ENCODE peak calls at places on chromosomes 1 and 21, in seven cellular contexts. X is GM12892, B is SK-N-SH, R is K562, C is GM12878, Y is HepG2, Z is GM12891. F is an unnamed sample.

GRCh38 chr1:54480201-54480848 is 67.7 kb upstream of the ACOT11 start:
- DNase-seq in X (no peak), B (peak), R (peak), C (no peak), Y (no peak), Z (no peak), F (no peak)

GRCh38 chr21:26732442-26733221 is 112.6 kb downstream of the ADAMTS1 start:
- DNase-seq in X (no peak), B (peak), R (no peak), C (no peak), Y (peak), Z (no peak), F (peak)

GRCh38 chr1:37851782-37852210 is 7.6 kb downstream of the MTF1 start:
- DNase-seq in X (no peak), B (no peak), R (no peak), C (peak), Y (no peak), Z (no peak), F (no peak)

GRCh38 chr1:160549665-160550006 is 26.6 kb upstream of the SLAMF6 start:
- DNase-seq in X (no peak), B (no peak), R (no peak), C (no peak), Y (no peak), Z (no peak), F (no peak)

GRCh38 chr1:86380257-86380861 is 15.8 kb downstream of the ODF2L start:
- DNase-seq in X (no peak), B (peak), R (peak), C (peak), Y (peak), Z (no peak), F (no peak)

GRCh38 chr1:28540651-28541050 is 12.2 kb upstream of the TRNAU1AP start:
- DNase-seq in X (no peak), B (no peak), R (no peak), C (no peak), Y (no peak), Z (no peak), F (no peak)

GRCh38 chr1:21293537-21294265 is 3.4 kb upstream of the ECE1 start:
- DNase-seq in X (peak), B (no peak), R (no peak), C (peak), Y (no peak), Z (no peak), F (no peak)

GRCh38 chr1:2583871-2584341 is 2.7 kb upstream of the PRXL2B start:
- DNase-seq in X (no peak), B (no peak), R (no peak), C (no peak), Y (no peak), Z (no peak), F (no peak)

GRCh38 chr1:108590947-108591346 is 31.0 kb downstream of the EEIG2 start:
- DNase-seq in X (no peak), B (no peak), R (no peak), C (no peak), Y (no peak), Z (no peak), F (no peak)

GRCh38 chr1:202010042-202011015 is at the start of gene ELF3:
- DNase-seq in X (peak), B (no peak), R (no peak), C (peak), Y (peak), Z (no peak), F (peak)

GRCh38 chr1:151494741-151495281 is 16.4 kb upstream of the CGN start:
- DNase-seq in X (no peak), B (no peak), R (no peak), C (no peak), Y (peak), Z (no peak), F (no peak)

GRCh38 chr1:225735252-225736149 is 42.1 kb upstream of the SRP9 start:
- DNase-seq in X (no peak), B (peak), R (no peak), C (no peak), Y (peak), Z (no peak), F (no peak)

GRCh38 chr1:89692601-89693503 is 59.9 kb downstream of the LRRC8C start:
- DNase-seq in X (no peak), B (peak), R (no peak), C (peak), Y (no peak), Z (no peak), F (no peak)

GRCh38 chr21:26784974-26785373 is 60.2 kb downstream of the ADAMTS1 start:
- DNase-seq in X (no peak), B (no peak), R (no peak), C (no peak), Y (no peak), Z (no peak), F (no peak)

GRCh38 chr21:42039911-42040351 is 29.8 kb upstream of the ZBTB21 start:
- DNase-seq in X (no peak), B (no peak), R (no peak), C (no peak), Y (no peak), Z (no peak), F (no peak)

GRCh38 chr1:203629509-203630082 is 3.0 kb downstream of the ATP2B4 start:
- DNase-seq in X (peak), B (no peak), R (peak), C (no peak), Y (no peak), Z (no peak), F (peak)

GRCh38 chr1:30179942-30180543 is 543.3 kb downstream of the MATN1 start:
- DNase-seq in X (no peak), B (peak), R (no peak), C (no peak), Y (no peak), Z (no peak), F (no peak)

GRCh38 chr1:94036721-94037120 is 84.2 kb downstream of the ABCA4 start:
- DNase-seq in X (no peak), B (no peak), R (no peak), C (no peak), Y (no peak), Z (no peak), F (no peak)

GRCh38 chr1:244801246-244801645 is 34.2 kb upstream of the COX20 start:
- DNase-seq in X (peak), B (peak), R (peak), C (no peak), Y (peak), Z (peak), F (no peak)

GRCh38 chr1:196558424-196558823 is 49.8 kb downstream of the KCNT2 start:
- DNase-seq in X (no peak), B (no peak), R (no peak), C (no peak), Y (no peak), Z (no peak), F (no peak)

GRCh38 chr1:24362982-24363614 is 43.9 kb downstream of the GRHL3 start:
- DNase-seq in X (no peak), B (no peak), R (no peak), C (no peak), Y (no peak), Z (no peak), F (no peak)

GRCh38 chr1:111658622-111659021 is 39.0 kb downstream of the RAP1A start:
- DNase-seq in X (no peak), B (no peak), R (no peak), C (no peak), Y (no peak), Z (no peak), F (no peak)

GRCh38 chr1:99643021-99643779 is 2.7 kb upstream of the PALMD start:
- DNase-seq in X (no peak), B (no peak), R (no peak), C (no peak), Y (no peak), Z (no peak), F (no peak)

GRCh38 chr1:246837418-246838117 is 94.2 kb downstream of the AHCTF1 start:
- DNase-seq in X (no peak), B (no peak), R (no peak), C (peak), Y (no peak), Z (no peak), F (no peak)

GRCh38 chr1:1196431-1197187 is 9.8 kb downstream of the TNFRSF18 start:
- DNase-seq in X (no peak), B (peak), R (no peak), C (no peak), Y (no peak), Z (no peak), F (no peak)

GRCh38 chr1:25744140-25744581 is 55.8 kb upstream of the SELENON start:
- DNase-seq in X (no peak), B (peak), R (no peak), C (no peak), Y (no peak), Z (no peak), F (peak)
- TF ChIP-seq TAF1 in X (no peak), B (no peak), R (no peak), C (no peak), Y (no peak), Z (no peak), F (no peak)

GRCh38 chr1:6484826-6485139 is 6.7 kb downstream of the PLEKHG5 start:
- DNase-seq in X (no peak), B (no peak), R (no peak), C (no peak), Y (no peak), Z (no peak), F (no peak)
- TF ChIP-seq TAF1 in X (no peak), B (no peak), R (no peak), C (no peak), Y (no peak), Z (no peak), F (peak)

GRCh38 chr1:43833013-43833412 is 100.6 kb upstream of the ARTN start:
- DNase-seq in X (no peak), B (no peak), R (no peak), C (no peak), Y (no peak), Z (no peak), F (no peak)
- TF ChIP-seq TAF1 in X (no peak), B (no peak), R (no peak), C (no peak), Y (no peak), Z (no peak), F (no peak)

GRCh38 chr1:9852410-9853301 is 28.9 kb upstream of the CLSTN1 start:
- DNase-seq in X (no peak), B (peak), R (no peak), C (no peak), Y (no peak), Z (no peak), F (no peak)
- TF ChIP-seq TAF1 in X (no peak), B (no peak), R (no peak), C (no peak), Y (no peak), Z (no peak), F (no peak)

GRCh38 chr1:11638121-11638520 is 16.1 kb downstream of the FBXO2 start:
- DNase-seq in X (no peak), B (no peak), R (no peak), C (no peak), Y (no peak), Z (no peak), F (no peak)

GRCh38 chr1:11640101-11640500 is 14.1 kb downstream of the FBXO2 start:
- DNase-seq in X (no peak), B (no peak), R (no peak), C (no peak), Y (no peak), Z (no peak), F (no peak)

GRCh38 chr1:11639372-11639771 is 14.9 kb downstream of the FBXO2 start:
- DNase-seq in X (no peak), B (no peak), R (no peak), C (no peak), Y (no peak), Z (no peak), F (no peak)

GRCh38 chr1:11629626-11630025 is 24.6 kb downstream of the FBXO2 start:
- DNase-seq in X (no peak), B (no peak), R (no peak), C (no peak), Y (no peak), Z (no peak), F (no peak)

GRCh38 chr1:11634759-11635158 is 19.5 kb downstream of the FBXO2 start:
- DNase-seq in X (no peak), B (no peak), R (no peak), C (no peak), Y (no peak), Z (no peak), F (no peak)
- TF ChIP-seq TAF1 in X (no peak), B (no peak), R (no peak), C (no peak), Y (no peak), Z (no peak), F (no peak)

GRCh38 chr1:39094685-39095084 is 68.5 kb downstream of the NDUFS5 start:
- DNase-seq in X (no peak), B (no peak), R (no peak), C (no peak), Y (no peak), Z (no peak), F (no peak)
- TF ChIP-seq TAF1 in X (no peak), B (no peak), R (no peak), C (no peak), Y (no peak), Z (no peak), F (no peak)

GRCh38 chr1:155678027-155678426 is 10.5 kb downstream of the YY1AP1 start:
- DNase-seq in X (no peak), B (no peak), R (no peak), C (no peak), Y (no peak), Z (no peak), F (no peak)

GRCh38 chr1:155681776-155682175 is 6.8 kb downstream of the YY1AP1 start:
- DNase-seq in X (no peak), B (no peak), R (no peak), C (no peak), Y (no peak), Z (no peak), F (no peak)
- TF ChIP-seq TAF1 in X (no peak), B (no peak), R (no peak), C (no peak), Y (no peak), Z (no peak), F (no peak)

F was measured in H1.